ENCODE peak calls at places on chromosomes 6 and 20, in seven cellular contexts. T is MM.1S, A is left lung, Q is mucosa of descending colon, G is ovary, S is ascending aorta, W is hepatocyte. R is an unnamed sample.

GRCh38 chr6:142728367-142728766 is 216.6 kb downstream of the HIVEP2 start:
- DNase-seq in T (no peak), A (no peak), Q (no peak), G (no peak), S (no peak), W (peak; percentile 54), R (no peak)

GRCh38 chr6:32109114-32109764 is at the start of gene TNXB:
- DNase-seq in T (no peak), A (no peak), Q (peak; percentile 50), G (peak; percentile 50), S (no peak), W (peak; percentile 28), R (peak; percentile 86)

GRCh38 chr20:50064640-50065615 is 48.0 kb downstream of the UBE2V1 start:
- DNase-seq in T (no peak), A (peak; percentile 31), Q (no peak), G (no peak), S (no peak), W (no peak), R (no peak)

GRCh38 chr6:89702349-89702748 is 63.8 kb upstream of the LYRM2 start:
- DNase-seq in T (no peak), A (no peak), Q (no peak), G (no peak), S (no peak), W (no peak), R (no peak)

GRCh38 chr6:36025932-36026327 is 1.5 kb upstream of the SLC26A8 start:
- DNase-seq in T (no peak), A (no peak), Q (no peak), G (no peak), S (no peak), W (no peak), R (no peak)

GRCh38 chr6:135817035-135817434 is 34.5 kb upstream of the PDE7B start:
- DNase-seq in T (no peak), A (no peak), Q (no peak), G (no peak), S (no peak), W (no peak), R (no peak)

GRCh38 chr6:136526937-136527336 is 23.3 kb downstream of the MAP7 start:
- DNase-seq in T (no peak), A (no peak), Q (no peak), G (no peak), S (no peak), W (no peak), R (no peak)

GRCh38 chr6:104711371-104711770 is 148.3 kb downstream of the HACE1 start:
- DNase-seq in T (no peak), A (no peak), Q (no peak), G (no peak), S (no peak), W (peak; percentile 84), R (no peak)

GRCh38 chr6:81608776-81609175 is 143.7 kb downstream of the TENT5A start:
- DNase-seq in T (no peak), A (no peak), Q (no peak), G (no peak), S (no peak), W (no peak), R (no peak)

GRCh38 chr6:28794175-28795002 is 129.4 kb downstream of the TRIM27 start:
- DNase-seq in T (no peak), A (no peak), Q (no peak), G (no peak), S (no peak), W (peak; percentile 67), R (no peak)

GRCh38 chr6:128303870-128304269 is 216.5 kb downstream of the PTPRK start:
- DNase-seq in T (no peak), A (no peak), Q (no peak), G (no peak), S (no peak), W (no peak), R (no peak)

GRCh38 chr20:22470620-22471026 is 113.7 kb downstream of the FOXA2 start:
- DNase-seq in T (no peak), A (no peak), Q (no peak), G (no peak), S (no peak), W (no peak), R (no peak)

GRCh38 chr20:57315964-57316480 is 13.6 kb upstream of the SPO11 start:
- DNase-seq in T (no peak), A (no peak), Q (no peak), G (no peak), S (no peak), W (no peak), R (no peak)
- H3K4me1 ChIP-seq in T (no peaks in the 10 kb centered on the region), A (no peaks in the 10 kb centered on the region), Q (no peaks in the 10 kb centered on the region), G (no peaks in the 10 kb centered on the region), S (no peaks in the 10 kb centered on the region), W (no peaks in the 10 kb centered on the region), R (no peaks in the 10 kb centered on the region)

GRCh38 chr6:160252073-160252809 is 6.4 kb downstream of the SLC22A2 start:
- DNase-seq in T (no peak), A (no peak), Q (no peak), G (no peak), S (no peak), W (no peak), R (no peak)

GRCh38 chr6:160253242-160253641 is 5.4 kb downstream of the SLC22A2 start:
- DNase-seq in T (no peak), A (no peak), Q (no peak), G (no peak), S (no peak), W (no peak), R (no peak)

GRCh38 chr6:160249687-160250086 is 8.9 kb downstream of the SLC22A2 start:
- DNase-seq in T (no peak), A (no peak), Q (peak; percentile 47), G (no peak), S (no peak), W (no peak), R (no peak)

GRCh38 chr6:160247457-160247883 is 11.2 kb downstream of the SLC22A2 start:
- DNase-seq in T (no peak), A (no peak), Q (no peak), G (no peak), S (no peak), W (no peak), R (no peak)

GRCh38 chr6:160248538-160248937 is 10.1 kb downstream of the SLC22A2 start:
- DNase-seq in T (no peak), A (no peak), Q (no peak), G (no peak), S (no peak), W (no peak), R (no peak)
- H3K4me1 ChIP-seq in T (no peaks in the 10 kb centered on the region), A (no peaks in the 10 kb centered on the region), Q (no peaks in the 10 kb centered on the region), G (no peaks in the 10 kb centered on the region), S (no peaks in the 10 kb centered on the region), W (peaks cover 3% of the 10 kb centered on the region), R (peaks cover 33% of the 10 kb centered on the region)

DNA sequence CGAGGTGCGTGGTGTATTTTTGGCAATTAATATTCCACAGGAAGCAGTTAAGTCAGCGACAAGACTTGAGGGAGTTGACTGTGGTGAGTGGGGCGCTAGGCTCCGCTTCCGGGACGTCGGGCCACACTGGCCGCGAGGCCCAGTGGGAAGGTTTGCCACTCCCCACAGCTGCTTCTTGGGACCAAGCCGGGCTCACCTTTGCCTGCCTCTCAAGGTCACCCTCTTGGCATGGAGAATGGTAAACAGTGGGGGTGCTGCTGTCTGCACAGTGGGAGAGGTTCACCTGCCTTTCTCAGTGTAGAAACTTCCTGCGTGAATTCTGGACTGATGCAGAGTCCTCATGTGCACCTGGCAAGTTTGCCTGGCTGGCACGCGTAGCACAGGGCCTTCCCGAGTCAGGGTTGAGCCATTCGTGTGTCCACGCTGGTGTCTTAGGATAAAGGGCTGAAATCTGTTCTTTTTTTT is 6.4 kb downstream of the OSBPL2 start:
- DNase-seq in T (no peak), A (peak; percentile 79), Q (no peak), G (no peak), S (no peak), W (no peak), R (no peak)
- H3K4me1 ChIP-seq in T (no peaks in the 10 kb centered on the region), A (peaks cover 34% of the 10 kb centered on the region), Q (peaks cover 36% of the 10 kb centered on the region), G (peaks cover 16% of the 10 kb centered on the region), S (peaks cover 9% of the 10 kb centered on the region), W (peaks cover 7% of the 10 kb centered on the region), R (peaks cover 20% of the 10 kb centered on the region)

DNA sequence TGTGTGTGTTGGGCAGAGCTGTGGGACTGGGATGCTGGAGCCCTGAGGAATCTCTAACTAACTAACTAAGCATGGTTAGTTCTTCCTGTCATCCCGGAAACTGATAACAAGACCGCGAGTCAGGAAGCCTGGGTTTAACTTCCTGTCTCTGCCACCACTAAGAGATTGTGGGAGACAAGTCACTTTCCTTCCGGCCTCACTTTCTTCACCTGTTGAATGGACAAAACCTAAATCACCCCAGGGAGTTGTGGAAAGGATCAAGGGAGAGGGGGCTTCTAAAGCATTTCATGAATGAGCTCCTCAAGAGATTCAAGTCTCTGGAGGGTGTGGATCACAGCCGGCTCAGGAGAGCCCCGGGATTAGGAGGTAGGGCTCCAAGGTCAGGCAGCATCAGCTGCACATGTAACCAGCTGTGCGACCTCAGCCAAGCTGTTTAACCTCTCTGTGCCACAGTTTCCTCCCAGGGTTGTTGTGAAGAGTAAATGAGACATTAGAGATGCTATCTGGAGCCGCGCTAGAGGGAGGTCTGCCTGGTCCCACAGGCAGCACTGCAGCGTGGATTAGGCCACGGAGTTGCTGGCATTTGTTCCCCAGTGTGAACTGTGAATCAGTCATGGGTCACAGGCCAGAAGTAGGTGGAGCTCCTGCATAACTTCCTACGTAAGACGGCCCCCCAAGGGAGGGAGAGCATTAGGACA is 105.1 kb downstream of the TOX2 start:
- DNase-seq in T (peak; percentile 16), A (no peak), Q (no peak), G (no peak), S (no peak), W (no peak), R (no peak)
- H3K4me1 ChIP-seq in T (peaks cover 14% of the 10 kb centered on the region), A (peaks cover 29% of the 10 kb centered on the region), Q (peaks cover 60% of the 10 kb centered on the region), G (peaks cover 3% of the 10 kb centered on the region), S (peaks cover 7% of the 10 kb centered on the region), W (peaks cover 9% of the 10 kb centered on the region), R (peaks cover 5% of the 10 kb centered on the region)

GRCh38 chr6:7139835-7140470 is 32.2 kb downstream of the RREB1 start:
- DNase-seq in T (no peak), A (no peak), Q (no peak), G (no peak), S (no peak), W (no peak), R (no peak)

GRCh38 chr6:7142228-7142801 is 34.6 kb downstream of the RREB1 start:
- DNase-seq in T (no peak), A (peak; percentile 72), Q (no peak), G (peak; percentile 40), S (no peak), W (no peak), R (peak; percentile 73)

GRCh38 chr6:7138921-7139358 is 31.2 kb downstream of the RREB1 start:
- DNase-seq in T (no peak), A (no peak), Q (peak; percentile 73), G (no peak), S (no peak), W (peak; percentile 58), R (no peak)

GRCh38 chr6:7143161-7143974 is 35.6 kb downstream of the RREB1 start:
- DNase-seq in T (peak; percentile 66), A (no peak), Q (no peak), G (no peak), S (no peak), W (peak; percentile 61), R (no peak)

GRCh38 chr6:7140631-7141366 is 33.0 kb downstream of the RREB1 start:
- DNase-seq in T (peak; percentile 76), A (peak; percentile 97), Q (peak; percentile 93), G (peak; percentile 89), S (peak; percentile 92), W (peak; percentile 89), R (peak; percentile 96)
- H3K4me1 ChIP-seq in T (peaks cover 69% of the 10 kb centered on the region), A (peaks cover 93% of the 10 kb centered on the region), Q (peaks cover 66% of the 10 kb centered on the region), G (peaks cover 9% of the 10 kb centered on the region), S (no peaks in the 10 kb centered on the region), W (peaks cover 61% of the 10 kb centered on the region), R (peaks cover 55% of the 10 kb centered on the region)

GRCh38 chr6:33696076-33696475 is 15.4 kb downstream of the UQCC2 start:
- DNase-seq in T (no peak), A (no peak), Q (no peak), G (no peak), S (no peak), W (no peak), R (peak; percentile 50)
- H3K4me1 ChIP-seq in T (no peaks in the 10 kb centered on the region), A (peaks cover 80% of the 10 kb centered on the region), Q (peaks cover 2% of the 10 kb centered on the region), G (peaks cover 16% of the 10 kb centered on the region), S (no peaks in the 10 kb centered on the region), W (peaks cover 11% of the 10 kb centered on the region), R (peaks cover 6% of the 10 kb centered on the region)

R was measured in kidney.